ENCODE peak calls at places on chromosomes 2 and 18, in six cellular contexts. One of them, this sample, is unnamed.
A peak's percentile ranks its signal among the peaks of the same experiment; 100 is the strongest.

GRCh38 chr2:172962824-172963223 is 112.8 kb upstream of the MAP3K20 start:
- DNase-seq in neural progenitor cell: no peak
- DNase-seq in mammary epithelial cell: peak; percentile 79
- DNase-seq in HCT116: no peak
- DNase-seq in GM23248: peak; percentile 70
- DNase-seq in keratinocyte: no peak
- DNase-seq in this sample: peak; percentile 58

GRCh38 chr2:113133696-113134558 is 6.5 kb downstream of the IL1RN start:
- DNase-seq in mammary epithelial cell: peak; percentile 64
- DNase-seq in HCT116: no peak
- DNase-seq in neural progenitor cell: no peak
- DNase-seq in GM23248: peak; percentile 54
- DNase-seq in keratinocyte: no peak
- DNase-seq in this sample: peak; percentile 19

GRCh38 chr2:195251221-195251620 is 405.8 kb upstream of the SLC39A10 start:
- DNase-seq in keratinocyte: no peak
- DNase-seq in HCT116: no peak
- DNase-seq in GM23248: no peak
- DNase-seq in neural progenitor cell: no peak
- DNase-seq in mammary epithelial cell: no peak
- DNase-seq in this sample: no peak

GRCh38 chr2:188852752-188853151 is 121.4 kb upstream of the COL3A1 start:
- DNase-seq in mammary epithelial cell: no peak
- DNase-seq in keratinocyte: no peak
- DNase-seq in GM23248: peak; percentile 49
- DNase-seq in HCT116: no peak
- DNase-seq in neural progenitor cell: no peak
- DNase-seq in this sample: peak; percentile 47

GRCh38 chr18:62523631-62524442 is 1.0 kb downstream of the ZCCHC2 start:
- DNase-seq in HCT116: no peak
- DNase-seq in neural progenitor cell: peak; percentile 52
- DNase-seq in GM23248: peak; percentile 81
- DNase-seq in keratinocyte: no peak
- DNase-seq in mammary epithelial cell: peak; percentile 65
- DNase-seq in this sample: peak; percentile 49

GRCh38 chr2:226732478-226733188 is 67.0 kb downstream of the IRS1 start:
- DNase-seq in neural progenitor cell: no peak
- DNase-seq in keratinocyte: no peak
- DNase-seq in HCT116: no peak
- DNase-seq in GM23248: no peak
- DNase-seq in mammary epithelial cell: no peak
- DNase-seq in this sample: no peak

GRCh38 chr2:77484026-77484425 is 38.1 kb downstream of the LRRTM4 start:
- DNase-seq in keratinocyte: no peak
- DNase-seq in HCT116: no peak
- DNase-seq in GM23248: no peak
- DNase-seq in mammary epithelial cell: no peak
- DNase-seq in neural progenitor cell: no peak
- DNase-seq in this sample: no peak

GRCh38 chr2:70081221-70081620 is 6.1 kb upstream of the PCBP1 start:
- DNase-seq in neural progenitor cell: no peak
- DNase-seq in keratinocyte: no peak
- DNase-seq in HCT116: no peak
- DNase-seq in GM23248: no peak
- DNase-seq in mammary epithelial cell: no peak
- DNase-seq in this sample: no peak

GRCh38 chr18:79508565-79509535 is 113.1 kb downstream of the NFATC1 start:
- DNase-seq in HCT116: no peak
- DNase-seq in GM23248: no peak
- DNase-seq in neural progenitor cell: no peak
- DNase-seq in keratinocyte: no peak
- DNase-seq in mammary epithelial cell: no peak
- DNase-seq in this sample: no peak

GRCh38 chr2:241354668-241355658 is 1.1 kb upstream of the FARP2 start:
- DNase-seq in neural progenitor cell: peak; percentile 87
- DNase-seq in mammary epithelial cell: peak; percentile 75
- DNase-seq in keratinocyte: peak; percentile 70
- DNase-seq in HCT116: peak; percentile 81
- DNase-seq in GM23248: peak; percentile 36
- DNase-seq in this sample: peak; percentile 70

GRCh38 chr2:118249970-118250369 is 161.7 kb downstream of the INSIG2 start:
- DNase-seq in keratinocyte: no peak
- DNase-seq in mammary epithelial cell: peak; percentile 62
- DNase-seq in GM23248: peak; percentile 94
- DNase-seq in neural progenitor cell: no peak
- DNase-seq in HCT116: no peak
- DNase-seq in this sample: no peak

GRCh38 chr2:237519506-237520245 is 32.6 kb downstream of the MLPH start:
- DNase-seq in mammary epithelial cell: no peak
- DNase-seq in neural progenitor cell: no peak
- DNase-seq in keratinocyte: no peak
- DNase-seq in HCT116: no peak
- DNase-seq in GM23248: no peak
- DNase-seq in this sample: no peak

GRCh38 chr2:237524631-237525030 is 37.6 kb downstream of the MLPH start:
- DNase-seq in mammary epithelial cell: no peak
- DNase-seq in keratinocyte: no peak
- DNase-seq in HCT116: no peak
- DNase-seq in GM23248: no peak
- DNase-seq in neural progenitor cell: no peak
- DNase-seq in this sample: no peak

GRCh38 chr2:237517163-237517562 is 30.1 kb downstream of the MLPH start:
- DNase-seq in mammary epithelial cell: no peak
- DNase-seq in HCT116: no peak
- DNase-seq in keratinocyte: no peak
- DNase-seq in neural progenitor cell: no peak
- DNase-seq in GM23248: no peak
- DNase-seq in this sample: no peak

GRCh38 chr2:237517990-237518389 is 30.9 kb downstream of the MLPH start:
- DNase-seq in neural progenitor cell: no peak
- DNase-seq in keratinocyte: no peak
- DNase-seq in GM23248: no peak
- DNase-seq in HCT116: no peak
- DNase-seq in mammary epithelial cell: no peak
- DNase-seq in this sample: no peak

DNA sequence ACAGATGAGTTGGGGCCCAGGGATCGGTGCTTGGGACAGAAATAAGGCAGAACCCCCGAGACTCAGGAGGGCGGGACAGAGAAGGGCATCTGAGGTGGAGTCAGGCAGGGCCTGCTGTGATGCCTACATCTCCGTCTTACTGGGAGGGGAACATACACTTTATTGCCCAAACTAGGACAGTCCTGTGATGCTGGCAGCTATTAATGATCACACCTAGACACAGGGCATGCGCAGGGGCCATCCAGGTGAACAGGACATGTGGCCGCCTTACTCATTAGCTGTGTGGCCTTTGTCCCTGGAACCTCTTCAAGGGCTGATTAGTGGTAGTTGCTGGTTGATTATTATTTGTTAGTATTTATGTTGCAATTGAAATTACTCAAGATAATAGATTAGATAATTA is 33.2 kb downstream of the MLPH start:
- DNase-seq in mammary epithelial cell: no peak
- DNase-seq in HCT116: no peak
- DNase-seq in GM23248: no peak
- DNase-seq in neural progenitor cell: no peak
- DNase-seq in keratinocyte: no peak
- DNase-seq in this sample: no peak
- H3K27me3 ChIP-seq in mammary epithelial cell: no peaks in the 10 kb centered on the region
- H3K27me3 ChIP-seq in HCT116: no peaks in the 10 kb centered on the region
- H3K27me3 ChIP-seq in GM23248: no peaks in the 10 kb centered on the region
- H3K27me3 ChIP-seq in neural progenitor cell: no peaks in the 10 kb centered on the region
- H3K27me3 ChIP-seq in keratinocyte: no peaks in the 10 kb centered on the region
- H3K27me3 ChIP-seq in this sample: no peaks in the 10 kb centered on the region

DNA sequence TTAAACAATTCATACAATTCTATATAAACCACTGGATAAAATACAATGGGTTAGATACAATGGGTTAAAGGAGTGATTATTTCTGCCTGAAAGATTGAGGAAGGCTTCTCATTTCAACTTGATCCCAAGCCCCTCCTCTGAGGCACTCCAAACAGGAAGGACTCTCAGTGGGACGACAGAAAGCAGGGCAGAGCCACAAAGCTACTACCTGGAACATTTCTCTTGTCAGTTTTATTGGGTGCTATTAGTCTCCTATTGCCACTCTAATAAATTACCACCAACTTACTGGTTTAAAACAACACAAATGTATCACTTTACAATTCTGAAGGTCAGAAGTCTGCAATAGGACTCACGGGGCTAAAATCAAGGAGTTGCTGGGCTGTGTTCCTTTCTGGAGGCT is 146.8 kb downstream of the MREG start:
- DNase-seq in GM23248: no peak
- DNase-seq in mammary epithelial cell: no peak
- DNase-seq in keratinocyte: no peak
- DNase-seq in neural progenitor cell: no peak
- DNase-seq in HCT116: no peak
- DNase-seq in this sample: no peak
- H3K9ac ChIP-seq in GM23248: no peak overlapping the region
- H3K9ac ChIP-seq in mammary epithelial cell: no peak overlapping the region
- H3K9ac ChIP-seq in keratinocyte: no peak overlapping the region
- H3K9ac ChIP-seq in neural progenitor cell: no peak overlapping the region
- H3K9ac ChIP-seq in HCT116: no peak overlapping the region
- H3K9ac ChIP-seq in this sample: no peak overlapping the region

GRCh38 chr18:59381949-59382348 is 22.9 kb upstream of the LMAN1 start:
- DNase-seq in HCT116: no peak
- DNase-seq in keratinocyte: no peak
- DNase-seq in GM23248: no peak
- DNase-seq in mammary epithelial cell: no peak
- DNase-seq in neural progenitor cell: no peak
- DNase-seq in this sample: no peak

GRCh38 chr18:59382388-59382787 is 23.3 kb upstream of the LMAN1 start:
- DNase-seq in HCT116: no peak
- DNase-seq in keratinocyte: no peak
- DNase-seq in GM23248: no peak
- DNase-seq in mammary epithelial cell: no peak
- DNase-seq in neural progenitor cell: no peak
- DNase-seq in this sample: no peak

GRCh38 chr18:59377938-59378337 is 18.9 kb upstream of the LMAN1 start:
- DNase-seq in GM23248: no peak
- DNase-seq in HCT116: no peak
- DNase-seq in keratinocyte: no peak
- DNase-seq in mammary epithelial cell: no peak
- DNase-seq in neural progenitor cell: no peak
- DNase-seq in this sample: no peak

GRCh38 chr18:59379772-59380530 is 20.9 kb upstream of the LMAN1 start:
- DNase-seq in mammary epithelial cell: no peak
- DNase-seq in neural progenitor cell: no peak
- DNase-seq in keratinocyte: no peak
- DNase-seq in HCT116: no peak
- DNase-seq in GM23248: peak; percentile 61
- DNase-seq in this sample: peak; percentile 6

DNA sequence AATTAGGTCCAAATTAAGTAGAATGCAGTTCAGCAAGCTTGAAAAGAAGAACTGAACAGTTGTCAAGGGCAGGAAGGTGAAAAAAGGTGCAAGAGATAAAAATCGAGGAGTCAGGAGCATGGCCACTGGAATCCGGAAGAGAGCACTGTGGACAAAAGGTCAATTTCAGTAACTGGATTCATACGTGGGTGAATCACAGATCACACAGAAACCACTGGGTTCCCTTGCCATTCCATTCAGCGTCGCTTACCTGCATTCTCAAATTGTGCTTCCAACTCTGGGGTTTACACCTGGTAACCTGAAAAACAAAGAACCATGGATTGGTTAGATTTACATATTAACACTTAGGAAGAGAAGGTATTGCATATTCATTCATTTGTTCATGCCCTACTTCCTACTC is 21.6 kb upstream of the LMAN1 start:
- DNase-seq in HCT116: no peak
- DNase-seq in GM23248: no peak
- DNase-seq in neural progenitor cell: no peak
- DNase-seq in mammary epithelial cell: no peak
- DNase-seq in keratinocyte: no peak
- DNase-seq in this sample: no peak
- H3K27me3 ChIP-seq in HCT116: peaks cover 16% of the 10 kb centered on the region
- H3K27me3 ChIP-seq in GM23248: peaks cover 16% of the 10 kb centered on the region
- H3K27me3 ChIP-seq in neural progenitor cell: no peaks in the 10 kb centered on the region
- H3K27me3 ChIP-seq in mammary epithelial cell: no peaks in the 10 kb centered on the region
- H3K27me3 ChIP-seq in keratinocyte: peaks cover 5% of the 10 kb centered on the region
- H3K27me3 ChIP-seq in this sample: no peaks in the 10 kb centered on the region

DNA sequence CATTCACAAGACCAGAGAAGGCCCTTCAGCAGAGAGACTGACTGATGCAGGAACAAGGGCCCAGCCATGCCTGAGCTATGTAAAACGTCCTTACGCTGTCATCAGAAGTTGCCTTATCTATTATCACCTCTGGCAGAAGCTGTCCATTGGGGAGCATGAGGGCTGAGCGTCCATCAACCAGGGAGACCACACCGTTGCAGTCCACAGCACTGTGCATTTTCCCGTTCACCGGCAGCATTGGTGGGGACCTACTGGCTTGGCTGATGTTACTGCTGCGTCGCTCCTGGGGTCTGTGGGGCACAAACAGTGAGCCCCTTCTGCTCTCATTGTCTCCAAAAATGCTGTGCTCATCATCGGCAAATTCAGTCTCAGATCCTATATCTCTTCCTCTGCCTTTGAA is 91.4 kb downstream of the SCN9A start:
- DNase-seq in GM23248: no peak
- DNase-seq in HCT116: no peak
- DNase-seq in mammary epithelial cell: no peak
- DNase-seq in neural progenitor cell: no peak
- DNase-seq in keratinocyte: no peak
- DNase-seq in this sample: no peak
- H3K9ac ChIP-seq in GM23248: no peak overlapping the region
- H3K9ac ChIP-seq in HCT116: no peak overlapping the region
- H3K9ac ChIP-seq in mammary epithelial cell: no peak overlapping the region
- H3K9ac ChIP-seq in neural progenitor cell: no peak overlapping the region
- H3K9ac ChIP-seq in keratinocyte: no peak overlapping the region
- H3K9ac ChIP-seq in this sample: no peak overlapping the region

DNA sequence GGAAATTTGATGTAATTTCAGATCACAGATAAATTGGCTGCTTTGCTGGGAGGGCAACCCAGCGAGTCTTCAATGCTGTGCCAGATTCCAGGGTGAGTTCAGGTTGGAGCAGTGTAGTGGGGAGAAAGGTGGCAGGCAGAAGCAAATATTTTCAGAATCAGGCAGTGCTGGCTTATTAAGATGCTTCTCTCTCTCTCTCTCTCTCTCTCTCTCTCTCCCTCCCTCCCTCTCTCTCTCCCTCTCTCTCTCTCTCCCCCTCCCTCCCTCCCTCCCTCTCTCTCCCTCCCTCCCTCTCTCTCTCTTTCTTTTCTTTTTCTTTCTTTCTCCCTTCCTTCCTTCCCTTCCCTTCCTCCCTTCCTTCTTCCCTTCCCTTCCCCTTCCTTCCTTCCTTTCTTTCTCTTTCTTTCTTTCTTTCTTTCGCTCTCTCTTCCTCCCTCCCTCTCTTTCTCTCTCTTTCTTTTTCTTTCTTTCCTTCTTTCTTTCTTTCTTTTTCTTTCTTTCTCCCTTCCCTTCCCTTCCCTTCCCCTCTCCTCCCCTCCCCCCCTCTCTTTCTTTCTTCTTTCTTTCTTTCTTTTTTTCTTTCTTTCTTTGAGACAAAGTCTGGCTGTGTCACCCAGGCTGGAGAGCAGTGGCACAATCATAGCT is 34.6 kb downstream of the GATA6 start:
- DNase-seq in neural progenitor cell: no peak
- DNase-seq in GM23248: no peak
- DNase-seq in keratinocyte: no peak
- DNase-seq in HCT116: no peak
- DNase-seq in mammary epithelial cell: no peak
- DNase-seq in this sample: no peak
- H3K27me3 ChIP-seq in neural progenitor cell: peaks cover 57% of the 10 kb centered on the region
- H3K27me3 ChIP-seq in GM23248: no peaks in the 10 kb centered on the region
- H3K27me3 ChIP-seq in keratinocyte: peaks cover 12% of the 10 kb centered on the region
- H3K27me3 ChIP-seq in HCT116: no peaks in the 10 kb centered on the region
- H3K27me3 ChIP-seq in mammary epithelial cell: no peaks in the 10 kb centered on the region
- H3K27me3 ChIP-seq in this sample: no peaks in the 10 kb centered on the region

GRCh38 chr2:238790877-238791276 is 57.0 kb upstream of the TWIST2 start:
- DNase-seq in mammary epithelial cell: no peak
- DNase-seq in neural progenitor cell: no peak
- DNase-seq in keratinocyte: no peak
- DNase-seq in GM23248: peak; percentile 82
- DNase-seq in HCT116: no peak
- DNase-seq in this sample: peak; percentile 37
- H3K9ac ChIP-seq in mammary epithelial cell: no peak overlapping the region
- H3K9ac ChIP-seq in neural progenitor cell: no peak overlapping the region
- H3K9ac ChIP-seq in keratinocyte: no peak overlapping the region
- H3K9ac ChIP-seq in GM23248: peak overlapping the region; percentile 97
- H3K9ac ChIP-seq in HCT116: no peak overlapping the region
- H3K9ac ChIP-seq in this sample: no peak overlapping the region

This sample was measured in fibroblast of lung.